ENCODE peak calls at places on chromosomes 13 and 19, in five cellular contexts. One of them, this sample, is unnamed.

GRCh38 chr19:55913643-55914268 is 18.4 kb downstream of the NLRP13 start:
- DNase-seq in iPS-NIHi11: no peak
- DNase-seq in foreskin keratinocyte: no peak
- DNase-seq in skeletal muscle cell: no peak
- DNase-seq in H9: no peak
- DNase-seq in this sample: no peak

GRCh38 chr13:40064154-40064713 is 408.8 kb downstream of the COG6 start:
- DNase-seq in skeletal muscle cell: no peak
- DNase-seq in H9: no peak
- DNase-seq in iPS-NIHi11: no peak
- DNase-seq in foreskin keratinocyte: no peak
- DNase-seq in this sample: no peak

GRCh38 chr13:45623516-45624090 is 8.1 kb upstream of the ERICH6B start:
- DNase-seq in skeletal muscle cell: no peak
- DNase-seq in foreskin keratinocyte: no peak
- DNase-seq in iPS-NIHi11: peak
- DNase-seq in H9: no peak
- DNase-seq in this sample: no peak

GRCh38 chr13:112104873-112105234 is 37.9 kb downstream of the SOX1 start:
- DNase-seq in H9: no peak
- DNase-seq in iPS-NIHi11: peak
- DNase-seq in foreskin keratinocyte: no peak
- DNase-seq in skeletal muscle cell: no peak
- DNase-seq in this sample: no peak

GRCh38 chr19:19321143-19321577 is 531 bp downstream of the MAU2 start:
- DNase-seq in foreskin keratinocyte: no peak
- DNase-seq in H9: peak
- DNase-seq in skeletal muscle cell: no peak
- DNase-seq in iPS-NIHi11: peak
- DNase-seq in this sample: peak

GRCh38 chr19:27860309-27860934 is 1352.5 kb downstream of the UQCRFS1 start:
- DNase-seq in foreskin keratinocyte: no peak
- DNase-seq in H9: no peak
- DNase-seq in skeletal muscle cell: no peak
- DNase-seq in iPS-NIHi11: no peak
- DNase-seq in this sample: no peak

GRCh38 chr19:40576181-40576584 is 490 bp upstream of the SHKBP1 start:
- DNase-seq in iPS-NIHi11: no peak
- DNase-seq in skeletal muscle cell: no peak
- DNase-seq in H9: peak
- DNase-seq in foreskin keratinocyte: no peak
- DNase-seq in this sample: peak

GRCh38 chr19:10961763-10962536 is 1.1 kb downstream of the SMARCA4 start:
- DNase-seq in foreskin keratinocyte: no peak
- DNase-seq in skeletal muscle cell: no peak
- DNase-seq in iPS-NIHi11: no peak
- DNase-seq in H9: no peak
- DNase-seq in this sample: no peak

GRCh38 chr13:48808689-48809088 is 155.0 kb downstream of the CYSLTR2 start:
- DNase-seq in skeletal muscle cell: no peak
- DNase-seq in H9: no peak
- DNase-seq in foreskin keratinocyte: no peak
- DNase-seq in iPS-NIHi11: no peak
- DNase-seq in this sample: no peak

GRCh38 chr13:64925284-64925683 is 2304.9 kb downstream of the PCDH9 start:
- DNase-seq in H9: peak
- DNase-seq in skeletal muscle cell: no peak
- DNase-seq in foreskin keratinocyte: no peak
- DNase-seq in iPS-NIHi11: peak
- DNase-seq in this sample: peak

GRCh38 chr13:62294210-62294609 is 878.6 kb upstream of the PCDH20 start:
- DNase-seq in H9: no peak
- DNase-seq in foreskin keratinocyte: peak
- DNase-seq in skeletal muscle cell: no peak
- DNase-seq in iPS-NIHi11: no peak
- DNase-seq in this sample: no peak

GRCh38 chr13:113989585-113990300 is 15.9 kb upstream of the C13orf46 start:
- DNase-seq in skeletal muscle cell: no peak
- DNase-seq in foreskin keratinocyte: no peak
- DNase-seq in iPS-NIHi11: no peak
- DNase-seq in H9: no peak
- DNase-seq in this sample: no peak

GRCh38 chr19:43351998-43352746 is 1.3 kb upstream of the CD177 start:
- DNase-seq in iPS-NIHi11: no peak
- DNase-seq in H9: no peak
- DNase-seq in skeletal muscle cell: no peak
- DNase-seq in foreskin keratinocyte: no peak
- DNase-seq in this sample: no peak

GRCh38 chr13:100176781-100177389 is 88.0 kb downstream of the PCCA start:
- DNase-seq in iPS-NIHi11: no peak
- DNase-seq in H9: no peak
- DNase-seq in skeletal muscle cell: peak
- DNase-seq in foreskin keratinocyte: peak
- DNase-seq in this sample: peak

GRCh38 chr13:42626461-42626860 is 52.5 kb downstream of the TNFSF11 start:
- DNase-seq in iPS-NIHi11: no peak
- DNase-seq in skeletal muscle cell: no peak
- DNase-seq in H9: no peak
- DNase-seq in foreskin keratinocyte: peak
- DNase-seq in this sample: no peak

GRCh38 chr19:41785653-41786052 is 10.7 kb upstream of the CEACAM3 start:
- DNase-seq in iPS-NIHi11: peak
- DNase-seq in foreskin keratinocyte: peak
- DNase-seq in H9: peak
- DNase-seq in skeletal muscle cell: peak
- DNase-seq in this sample: peak

GRCh38 chr19:15923702-15924101 is 10.6 kb downstream of the CYP4F11 start:
- DNase-seq in skeletal muscle cell: no peak
- DNase-seq in foreskin keratinocyte: no peak
- DNase-seq in iPS-NIHi11: no peak
- DNase-seq in H9: no peak
- DNase-seq in this sample: no peak

GRCh38 chr13:89393758-89394157 is 1722.6 kb downstream of the SLITRK5 start:
- DNase-seq in skeletal muscle cell: no peak
- DNase-seq in foreskin keratinocyte: no peak
- DNase-seq in iPS-NIHi11: no peak
- DNase-seq in H9: no peak
- DNase-seq in this sample: no peak

GRCh38 chr19:16532440-16533273 is 9.6 kb downstream of the CHERP start:
- DNase-seq in foreskin keratinocyte: no peak
- DNase-seq in skeletal muscle cell: no peak
- DNase-seq in iPS-NIHi11: peak
- DNase-seq in H9: no peak
- DNase-seq in this sample: no peak

GRCh38 chr19:7500811-7501450 is 12.1 kb upstream of the PEX11G start:
- DNase-seq in H9: peak
- DNase-seq in skeletal muscle cell: no peak
- DNase-seq in foreskin keratinocyte: peak
- DNase-seq in iPS-NIHi11: peak
- DNase-seq in this sample: peak

GRCh38 chr19:44734357-44734756 is 14.2 kb upstream of the BCL3 start:
- DNase-seq in skeletal muscle cell: no peak
- DNase-seq in iPS-NIHi11: no peak
- DNase-seq in H9: no peak
- DNase-seq in foreskin keratinocyte: no peak
- DNase-seq in this sample: no peak